ENCODE peak calls at places on chromosomes 2 and 18, in five cellular contexts. M is pancreas; L is H4; H is GDM1; Y is activated naive CD4-positive, alpha-beta T cell. O is an unnamed sample.
A peak's percentile ranks its signal among the peaks of the same experiment; 100 is the strongest.

GRCh38 chr2:164190700-164191099 is 430.6 kb downstream of the GRB14 start:
- DNase-seq in M (no peak), L (no peak), H (no peak), Y (no peak), O (no peak)

GRCh38 chr18:29892960-29893558 is 1149.5 kb downstream of the DSC3 start:
- DNase-seq in M (no peak), L (no peak), H (no peak), Y (no peak), O (no peak)

GRCh38 chr2:169119117-169119770 is 49.9 kb downstream of the DHRS9 start:
- DNase-seq in M (no peak), L (no peak), H (no peak), Y (no peak), O (no peak)

GRCh38 chr2:175742367-175742766 is 259.7 kb downstream of the LNPK start:
- DNase-seq in M (no peak), L (peak; percentile 77), H (no peak), Y (no peak), O (no peak)

GRCh38 chr2:191746809-191747208 is 68.9 kb downstream of the NABP1 start:
- DNase-seq in M (no peak), L (no peak), H (no peak), Y (no peak), O (no peak)

GRCh38 chr2:176093145-176093888 is 796 bp downstream of the HOXD13 start:
- DNase-seq in M (no peak), L (peak; percentile 30), H (no peak), Y (no peak), O (no peak)

GRCh38 chr2:37740330-37740729 is 68.9 kb upstream of the CDC42EP3 start:
- DNase-seq in M (no peak), L (no peak), H (no peak), Y (no peak), O (no peak)

GRCh38 chr18:5980721-5981120 is 85.4 kb upstream of the TMEM200C start:
- DNase-seq in M (no peak), L (no peak), H (no peak), Y (no peak), O (no peak)

GRCh38 chr2:226835420-226835795 is 446 bp upstream of the RHBDD1 start:
- DNase-seq in M (peak; percentile 38), L (no peak), H (no peak), Y (no peak), O (peak; percentile 68)

GRCh38 chr2:223056656-223057418 is 4.8 kb downstream of the KCNE4 start:
- DNase-seq in M (no peak), L (no peak), H (no peak), Y (no peak), O (no peak)

GRCh38 chr2:79876430-79876829 is 363.6 kb downstream of the CTNNA2 start:
- DNase-seq in M (no peak), L (peak; percentile 44), H (no peak), Y (no peak), O (no peak)

GRCh38 chr18:34789768-34790344 is 79.8 kb downstream of the DTNA start:
- DNase-seq in M (no peak), L (no peak), H (no peak), Y (no peak), O (no peak)

GRCh38 chr2:108324531-108325256 is 36.0 kb downstream of the SULT1C2 start:
- DNase-seq in M (no peak), L (no peak), H (no peak), Y (no peak), O (no peak)

O was measured in right lobe of liver.